ENCODE peak calls at places on chromosomes 13 and 19, in four cellular contexts. Y, K, U and R are unnamed samples.

GRCh38 chr13:112623051-112623711 is 35.2 kb upstream of the TUBGCP3 start:
- DNase-seq in Y (no peak), K (no peak), U (no peak), R (no peak)

GRCh38 chr19:29563688-29564087 is 37.9 kb downstream of the VSTM2B start:
- DNase-seq in Y (no peak), K (no peak), U (no peak), R (no peak)

GRCh38 chr13:42990147-42990990 is 1.7 kb downstream of the EPSTI1 start:
- DNase-seq in Y (no peak), K (peak), U (no peak), R (peak)

GRCh38 chr13:41645313-41645712 is 188.0 kb downstream of the RGCC start:
- DNase-seq in Y (no peak), K (peak), U (peak), R (peak)

GRCh38 chr19:16627194-16627927 is 643 bp downstream of the MED26 start:
- DNase-seq in Y (no peak), K (peak), U (no peak), R (peak)

GRCh38 chr13:41546372-41547252 is 89.3 kb downstream of the RGCC start:
- DNase-seq in Y (no peak), K (peak), U (no peak), R (peak)

GRCh38 chr13:19952850-19953249 is 5.7 kb upstream of the ZMYM2 start:
- DNase-seq in Y (no peak), K (no peak), U (no peak), R (no peak)

GRCh38 chr13:79227418-79227817 is 178.6 kb downstream of the RBM26 start:
- DNase-seq in Y (no peak), K (no peak), U (no peak), R (no peak)

GRCh38 chr19:46431824-46432223 is 3.1 kb upstream of the PNMA8C start:
- DNase-seq in Y (no peak), K (no peak), U (no peak), R (no peak)

GRCh38 chr19:42386974-42387707 is 3.0 kb downstream of the CNFN start:
- DNase-seq in Y (peak), K (peak), U (peak), R (peak)

GRCh38 chr19:5997371-5997770 is 19.4 kb upstream of the RANBP3 start:
- DNase-seq in Y (no peak), K (no peak), U (no peak), R (no peak)

GRCh38 chr19:35106291-35106583 is 9.4 kb upstream of the FXYD3 start:
- DNase-seq in Y (no peak), K (no peak), U (no peak), R (no peak)

GRCh38 chr19:4267901-4268815 is 10.9 kb upstream of the SHD start:
- DNase-seq in Y (peak), K (no peak), U (no peak), R (no peak)

GRCh38 chr13:105804561-105805190 is 730.8 kb downstream of the EFNB2 start:
- DNase-seq in Y (no peak), K (peak), U (no peak), R (peak)

GRCh38 chr19:45976180-45976579 is 2.5 kb upstream of the NOVA2 start:
- DNase-seq in Y (no peak), K (no peak), U (no peak), R (no peak)

DNA sequence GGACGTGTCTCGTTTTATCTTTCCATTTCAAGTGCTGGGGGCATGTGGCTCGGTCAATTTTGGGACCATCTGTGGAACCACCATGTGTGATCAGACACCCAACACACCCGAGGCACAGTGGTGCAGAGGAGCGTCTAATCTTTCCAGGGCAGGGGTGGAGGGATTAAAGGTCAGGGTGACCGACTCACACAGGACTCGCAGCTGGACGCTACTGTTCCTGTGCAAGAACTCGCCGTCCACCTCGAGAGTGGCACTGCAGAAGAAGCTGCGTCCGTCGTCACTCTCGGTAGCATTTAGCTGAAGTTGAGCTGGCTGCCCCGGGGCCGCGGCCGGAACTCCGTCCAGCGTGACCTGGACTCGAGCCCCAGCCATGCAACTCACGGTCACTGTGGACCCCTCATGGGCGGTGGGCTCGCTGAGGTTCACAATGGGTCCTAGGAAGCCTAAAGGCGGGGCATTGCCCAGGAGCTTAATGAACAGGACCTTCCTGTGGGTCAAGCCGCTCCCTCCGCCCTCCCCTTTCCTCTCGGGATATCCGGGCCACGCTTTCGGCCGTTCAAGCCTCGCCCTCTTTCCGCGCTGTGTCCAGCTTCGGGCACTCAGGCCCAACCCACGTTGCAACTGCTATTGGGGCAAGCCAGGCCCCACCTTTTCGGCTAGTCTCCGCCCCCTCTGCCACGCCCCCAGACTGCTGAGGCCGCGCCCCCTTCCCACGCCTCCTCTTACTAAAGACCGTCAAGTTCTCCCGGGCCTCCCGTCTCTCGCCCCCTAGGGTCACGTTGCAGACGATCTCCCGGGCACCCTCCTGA is 1.2 kb upstream of the RAVER1 start:
- DNase-seq in Y (peak), K (peak), U (peak), R (peak)
- TF ChIP-seq CTCF in Y (no peak), K (no peak), U (no peak), R (peak)

GRCh38 chr13:51767100-51767499 is 36.9 kb downstream of the DHRS12 start:
- DNase-seq in Y (no peak), K (no peak), U (no peak), R (no peak)
- TF ChIP-seq CTCF in Y (no peak), K (no peak), U (no peak), R (no peak)

DNA sequence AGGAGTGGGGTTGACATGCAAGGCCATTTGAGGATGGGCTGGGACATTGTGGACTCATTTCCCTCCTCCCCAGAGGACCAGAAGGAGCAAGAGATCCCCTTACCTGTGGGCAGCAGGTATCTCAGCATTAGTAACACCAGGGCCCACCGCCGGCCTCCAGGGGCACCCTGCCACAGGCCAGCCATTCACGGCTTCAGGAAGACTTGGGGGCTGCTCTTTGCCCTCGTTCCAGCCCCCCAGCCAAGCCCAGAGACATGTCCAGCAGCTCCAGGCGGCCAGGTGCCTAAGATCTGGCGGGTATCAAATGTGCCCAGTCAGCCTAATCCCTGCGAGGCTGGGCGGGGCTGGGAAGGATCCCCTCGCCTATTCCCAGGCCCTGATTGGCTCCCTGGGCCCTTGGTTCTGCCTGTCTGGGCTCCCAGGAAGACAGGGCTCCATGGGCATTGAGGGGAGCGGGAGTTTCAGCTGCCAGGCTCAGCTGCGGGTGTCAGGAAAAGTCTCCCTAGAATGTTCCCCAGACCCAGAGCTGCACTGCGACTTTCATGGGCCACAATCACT is 21.3 kb upstream of the OR1M1 start:
- DNase-seq in Y (no peak), K (no peak), U (no peak), R (no peak)
- TF ChIP-seq CTCF in Y (no peak), K (no peak), U (no peak), R (no peak)

GRCh38 chr13:84870190-84870589 is 929.0 kb downstream of the SLITRK6 start:
- DNase-seq in Y (no peak), K (no peak), U (no peak), R (no peak)
- TF ChIP-seq CTCF in Y (no peak), K (no peak), U (no peak), R (no peak)

DNA sequence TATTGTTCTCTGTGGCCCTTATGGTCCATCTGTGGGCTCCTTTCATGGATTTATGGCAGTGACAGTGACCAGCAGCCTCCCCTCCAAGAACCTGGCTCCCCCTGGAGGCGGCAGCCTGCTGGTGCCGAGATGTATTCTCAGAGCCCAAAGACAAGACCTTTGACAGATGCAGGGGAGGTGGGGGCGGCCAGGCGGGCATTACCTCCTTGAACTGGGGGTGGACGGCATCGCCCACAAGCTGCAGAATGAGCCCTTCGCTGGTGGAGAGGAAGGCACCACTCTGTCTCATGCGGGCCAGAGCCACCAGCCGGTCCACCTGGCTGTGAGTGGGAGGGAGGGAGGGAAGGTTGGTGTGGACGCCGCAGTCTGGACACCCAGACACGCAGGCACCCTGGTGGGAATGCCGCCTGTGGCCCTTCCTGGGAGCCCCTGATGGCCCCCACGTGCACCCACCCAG is 6.6 kb downstream of the ISOC2 start:
- DNase-seq in Y (no peak), K (peak), U (no peak), R (peak)
- TF ChIP-seq CTCF in Y (peak), K (peak), U (peak), R (peak)